ENCODE peak calls at places on chromosomes 6 and 20, in eight cellular contexts. X is uterus, C is psoas muscle, P is GM12865, N is fibroblast of mammary gland, F is fibroblast of lung, O is astrocyte, Q is astrocyte of the spinal cord. K is an unnamed sample.

GRCh38 chr6:29792123-29793035 is 35.2 kb upstream of the HLA-G start:
- DNase-seq in C (peak), P (peak), F (no peak), X (peak), N (peak), O (no peak), Q (no peak), K (no peak)

GRCh38 chr20:4471221-4471620 is 250.5 kb upstream of the PRND start:
- DNase-seq in Q (no peak), X (no peak), F (peak), P (no peak), N (peak), O (peak), C (no peak), K (no peak)

GRCh38 chr6:41462980-41463930 is 82.9 kb upstream of the FOXP4 start:
- DNase-seq in F (peak), X (peak), C (peak), O (peak), N (peak), Q (peak), P (peak), K (no peak)

GRCh38 chr6:41009669-41010068 is 29.4 kb downstream of the UNC5CL start:
- DNase-seq in O (no peak), X (no peak), Q (no peak), C (no peak), P (no peak), N (no peak), F (no peak), K (no peak)

GRCh38 chr20:54272901-54273488 is 65.1 kb downstream of the PFDN4 start:
- DNase-seq in O (no peak), N (no peak), X (no peak), C (no peak), F (no peak), Q (no peak), P (no peak), K (no peak)

GRCh38 chr6:133432021-133432989 is 191.1 kb downstream of the EYA4 start:
- DNase-seq in X (no peak), Q (no peak), P (no peak), C (peak), O (no peak), F (no peak), N (peak), K (no peak)

GRCh38 chr20:37976862-37977261 is 56.4 kb downstream of the TTI1 start:
- DNase-seq in Q (no peak), O (no peak), N (no peak), X (no peak), C (no peak), P (no peak), F (no peak), K (peak)

GRCh38 chr20:56449459-56449858 is 19.0 kb upstream of the RTF2 start:
- DNase-seq in Q (no peak), C (no peak), N (no peak), P (no peak), O (no peak), F (no peak), X (no peak), K (no peak)

GRCh38 chr6:158665332-158665731 is 15.5 kb downstream of the SYTL3 start:
- DNase-seq in O (no peak), F (no peak), Q (no peak), C (no peak), X (no peak), N (no peak), P (no peak), K (no peak)

GRCh38 chr6:83097675-83098074 is 30.2 kb downstream of the DOP1A start:
- DNase-seq in P (no peak), F (no peak), X (no peak), O (no peak), C (no peak), N (no peak), Q (no peak), K (no peak)

GRCh38 chr6:13116155-13116554 is 212.2 kb downstream of the TBC1D7 start:
- DNase-seq in C (no peak), N (no peak), P (no peak), F (no peak), X (no peak), Q (no peak), O (no peak), K (no peak)

GRCh38 chr20:44358776-44359175 is 3.3 kb downstream of the HNF4A start:
- DNase-seq in F (no peak), P (peak), C (no peak), O (no peak), N (no peak), Q (no peak), X (no peak), K (no peak)

GRCh38 chr20:47686545-47686944 is 98.7 kb downstream of the SULF2 start:
- DNase-seq in F (peak), O (peak), C (peak), P (no peak), Q (peak), X (peak), N (peak), K (no peak)

GRCh38 chr6:56772737-56773184 is 130.1 kb upstream of the DST start:
- DNase-seq in Q (peak), O (peak), C (peak), X (no peak), N (peak), F (peak), P (peak), K (no peak)

GRCh38 chr6:97440590-97441176 is 157.7 kb upstream of the MMS22L start:
- DNase-seq in Q (peak), F (peak), C (no peak), N (peak), P (peak), X (no peak), O (peak), K (no peak)

GRCh38 chr6:74018825-74019224 is 322.8 kb downstream of the CD109 start:
- DNase-seq in X (no peak), P (no peak), F (no peak), C (no peak), Q (peak), O (no peak), N (no peak), K (no peak)

GRCh38 chr6:167721291-167721690 is 105.4 kb upstream of the AFDN start:
- DNase-seq in F (no peak), O (no peak), X (no peak), Q (no peak), C (no peak), P (no peak), N (no peak), K (no peak)

GRCh38 chr20:37543828-37544227 is 16.2 kb upstream of the BLCAP start:
- DNase-seq in Q (no peak), F (peak), N (peak), P (no peak), O (no peak), C (no peak), X (no peak), K (peak)

GRCh38 chr20:45193331-45193730 is 13.5 kb upstream of the SEMG1 start:
- DNase-seq in Q (no peak), O (no peak), C (no peak), F (no peak), P (no peak), N (no peak), X (no peak), K (no peak)

GRCh38 chr20:46139243-46139889 is 21.3 kb downstream of the CD40 start:
- DNase-seq in C (no peak), Q (no peak), X (no peak), N (no peak), O (no peak), P (no peak), F (no peak), K (no peak)

GRCh38 chr6:130946076-130946475 is 117.0 kb downstream of the EPB41L2 start:
- DNase-seq in Q (peak), X (no peak), O (peak), C (no peak), N (peak), F (peak), P (no peak), K (no peak)

GRCh38 chr6:144936764-144937163 is 651.6 kb downstream of the UTRN start:
- DNase-seq in Q (peak), N (peak), F (peak), P (no peak), X (no peak), O (peak), C (no peak), K (no peak)

GRCh38 chr20:62009322-62009721 is 56.4 kb downstream of the TAF4 start:
- DNase-seq in C (no peak), Q (no peak), F (no peak), P (no peak), N (no peak), O (no peak), X (no peak), K (no peak)

GRCh38 chr6:8229913-8230312 is 127.6 kb upstream of the EEF1E1 start:
- DNase-seq in N (no peak), C (no peak), Q (no peak), X (no peak), P (no peak), O (no peak), F (no peak), K (no peak)

GRCh38 chr6:3268680-3269079 is 9.9 kb downstream of the PSMG4 start:
- DNase-seq in N (no peak), O (no peak), P (no peak), C (no peak), X (no peak), F (no peak), Q (no peak), K (no peak)

GRCh38 chr20:46126440-46127056 is 8.4 kb downstream of the CD40 start:
- DNase-seq in N (no peak), X (no peak), P (no peak), Q (no peak), C (no peak), O (no peak), F (no peak), K (no peak)

GRCh38 chr6:105453968-105454367 is 51.1 kb upstream of the PREP start:
- DNase-seq in C (no peak), O (no peak), X (no peak), P (no peak), F (peak), N (no peak), Q (no peak), K (no peak)

GRCh38 chr6:14732845-14733757 is 512.8 kb upstream of the JARID2 start:
- DNase-seq in Q (peak), F (peak), C (no peak), O (peak), N (peak), X (no peak), P (peak), K (no peak)

GRCh38 chr6:25061289-25061945 is 125.7 kb upstream of the RIPOR2 start:
- DNase-seq in Q (peak), X (no peak), N (peak), F (peak), C (peak), O (peak), P (no peak), K (no peak)

GRCh38 chr6:43982084-43982625 is 145.1 kb downstream of the MRPL14 start:
- DNase-seq in C (no peak), X (no peak), F (no peak), N (no peak), O (no peak), Q (no peak), P (no peak), K (no peak)

GRCh38 chr6:43636312-43636667 is 650 bp downstream of the MAD2L1BP start:
- DNase-seq in P (peak), F (peak), N (peak), Q (no peak), C (no peak), O (peak), X (no peak), K (no peak)

GRCh38 chr20:46188866-46189265 is 70.8 kb downstream of the CD40 start:
- DNase-seq in Q (no peak), P (no peak), C (no peak), N (no peak), F (no peak), X (no peak), O (no peak), K (no peak)

GRCh38 chr20:6920991-6921613 is 153.6 kb downstream of the BMP2 start:
- DNase-seq in N (no peak), C (no peak), Q (no peak), X (no peak), P (no peak), O (no peak), F (peak), K (no peak)

GRCh38 chr20:33910056-33910455 is 83.7 kb upstream of the RALY start:
- DNase-seq in P (no peak), Q (peak), F (peak), X (no peak), O (peak), C (no peak), N (no peak), K (no peak)

GRCh38 chr20:33908868-33909267 is 84.8 kb upstream of the RALY start:
- DNase-seq in X (no peak), Q (no peak), C (no peak), N (no peak), F (no peak), O (no peak), P (no peak), K (no peak)

GRCh38 chr20:33908351-33908750 is 85.4 kb upstream of the RALY start:
- DNase-seq in O (no peak), P (no peak), C (no peak), Q (no peak), F (no peak), N (no peak), X (no peak), K (no peak)

GRCh38 chr20:33909331-33909921 is 84.3 kb upstream of the RALY start:
- DNase-seq in X (no peak), Q (peak), C (no peak), F (peak), N (peak), P (no peak), O (peak), K (no peak)

GRCh38 chr20:33910529-33911327 is 83.0 kb upstream of the RALY start:
- DNase-seq in C (no peak), F (no peak), N (no peak), X (no peak), P (peak), Q (no peak), O (no peak), K (no peak)
- H3K4me3 ChIP-seq in C (no peak), F (no peak), N (no peak), X (no peak), P (no peak), Q (no peak), O (no peak), K (no peak)

GRCh38 chr6:165661416-165662001 is 1.5 kb downstream of the PDE10A start:
- DNase-seq in O (no peak), Q (peak), N (no peak), X (no peak), P (no peak), C (no peak), F (no peak), K (no peak)

GRCh38 chr6:165662671-165663282 is at the start of gene PDE10A:
- DNase-seq in Q (peak), P (no peak), X (peak), N (no peak), C (peak), O (no peak), F (peak), K (no peak)

GRCh38 chr6:165663283-165663735 is 268 bp upstream of the PDE10A start:
- DNase-seq in Q (peak), F (peak), C (peak), N (peak), X (peak), O (no peak), P (no peak), K (no peak)

GRCh38 chr6:165660881-165661415 is 2.1 kb downstream of the PDE10A start:
- DNase-seq in N (no peak), Q (no peak), C (no peak), P (no peak), X (no peak), F (no peak), O (no peak), K (no peak)

DNA sequence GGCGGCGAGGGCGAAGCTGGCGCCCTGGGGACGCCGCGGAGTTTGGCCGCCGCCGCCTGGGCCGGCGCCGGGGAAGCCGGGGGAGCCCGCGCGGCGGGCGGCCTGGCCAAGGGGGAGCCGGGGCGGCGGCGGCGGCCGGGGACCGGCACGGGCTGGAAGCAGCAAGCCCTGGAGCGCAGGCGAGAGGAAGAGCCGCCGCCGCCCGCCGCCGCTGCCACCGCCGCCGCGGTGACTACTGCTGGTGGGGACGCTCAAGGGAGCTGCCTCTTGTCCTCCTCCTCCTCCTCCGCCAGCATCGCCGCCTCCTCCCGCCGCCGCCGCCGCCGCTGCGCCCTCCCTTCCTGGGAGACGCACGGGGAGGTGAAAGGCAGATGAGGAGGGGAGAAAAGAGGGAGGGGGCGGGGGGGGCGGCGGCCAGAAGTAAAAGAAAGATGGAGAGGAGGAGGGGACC is 975 bp downstream of the PDE10A start:
- DNase-seq in Q (peak), X (no peak), P (no peak), N (no peak), C (peak), F (peak), O (no peak), K (no peak)
- H3K4me3 ChIP-seq in Q (peak), X (peak), P (no peak), N (no peak), C (peak), F (no peak), O (peak), K (no peak)

DNA sequence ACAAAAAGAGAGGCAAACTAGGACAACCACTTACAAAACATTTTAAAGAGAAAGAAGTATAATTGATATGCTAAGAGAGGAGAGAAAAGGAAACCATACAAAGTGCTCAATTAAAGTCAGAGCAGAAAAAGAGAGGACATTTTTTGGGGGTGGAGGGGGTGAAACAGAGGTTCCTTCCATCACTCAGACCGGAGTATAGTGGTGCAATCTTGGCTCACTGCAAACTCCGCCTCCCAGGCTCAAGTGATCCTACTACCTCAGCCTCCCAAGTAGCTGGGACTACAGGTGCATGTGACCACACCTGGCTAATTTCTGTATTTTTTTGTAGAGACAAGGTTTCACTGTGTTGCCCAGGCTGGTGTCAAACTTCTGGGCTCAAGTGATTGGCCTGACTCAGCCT is 9.4 kb downstream of the WASF1 start:
- DNase-seq in N (no peak), X (no peak), P (no peak), F (no peak), Q (no peak), O (no peak), C (no peak), K (no peak)
- H3K4me3 ChIP-seq in N (no peak), X (no peak), P (no peak), F (no peak), Q (no peak), O (no peak), C (no peak), K (no peak)

GRCh38 chr20:50651676-50652075 is 39.7 kb downstream of the RIPOR3 start:
- DNase-seq in N (no peak), C (no peak), P (no peak), Q (no peak), X (no peak), O (no peak), F (no peak), K (peak)

GRCh38 chr20:50658804-50659380 is 32.5 kb downstream of the RIPOR3 start:
- DNase-seq in Q (no peak), C (no peak), N (no peak), F (no peak), P (no peak), O (no peak), X (no peak), K (no peak)

GRCh38 chr20:50652702-50653294 is 38.5 kb downstream of the RIPOR3 start:
- DNase-seq in Q (no peak), F (peak), N (no peak), C (no peak), X (no peak), O (no peak), P (peak), K (peak)

GRCh38 chr20:50654899-50655298 is 36.4 kb downstream of the RIPOR3 start:
- DNase-seq in X (no peak), O (no peak), P (no peak), C (peak), Q (peak), N (peak), F (peak), K (no peak)

GRCh38 chr20:50655325-50655880 is 35.9 kb downstream of the RIPOR3 start:
- DNase-seq in C (peak), Q (peak), P (no peak), O (peak), F (peak), N (peak), X (peak), K (no peak)
- H3K4me3 ChIP-seq in C (no peak), Q (peak), P (no peak), O (peak), F (no peak), N (peak), X (peak), K (no peak)

GRCh38 chr6:138631566-138631965 is 132.3 kb upstream of the NHSL1 start:
- DNase-seq in O (no peak), N (no peak), Q (no peak), C (no peak), P (no peak), F (no peak), X (no peak), K (no peak)
- H3K4me3 ChIP-seq in O (no peak), N (no peak), Q (no peak), C (no peak), P (no peak), F (no peak), X (no peak), K (no peak)

GRCh38 chr20:1490643-1491042 is 577 bp downstream of the SIRPB2 start:
- DNase-seq in C (no peak), O (no peak), F (no peak), N (no peak), P (no peak), X (no peak), Q (no peak), K (no peak)
- H3K4me3 ChIP-seq in C (peak), O (no peak), F (no peak), N (no peak), P (no peak), X (no peak), Q (no peak), K (no peak)

K was measured in Jurkat, Clone E6-1.